ENCODE peak calls at places on chromosomes 3 and 15, in four cellular contexts. Q, A, M and E are unnamed samples.

GRCh38 chr3:180804871-180805430 is 107.5 kb upstream of the FXR1 start:
- DNase-seq in Q (no peak), A (peak), M (no peak), E (peak)

GRCh38 chr3:13484861-13485590 is 4.9 kb downstream of the HDAC11 start:
- DNase-seq in Q (no peak), A (peak), M (peak), E (no peak)

GRCh38 chr3:76824658-76825310 is 215.1 kb upstream of the ROBO2 start:
- DNase-seq in Q (no peak), A (no peak), M (no peak), E (peak)

GRCh38 chr3:196774191-196774820 is 34.6 kb downstream of the PAK2 start:
- DNase-seq in Q (peak), A (no peak), M (no peak), E (no peak)

GRCh38 chr3:32310918-32311839 is 72.7 kb downstream of the CMTM8 start:
- DNase-seq in Q (no peak), A (no peak), M (no peak), E (no peak)

GRCh38 chr3:131933665-131934064 is 101.1 kb downstream of the CPNE4 start:
- DNase-seq in Q (no peak), A (no peak), M (no peak), E (no peak)

GRCh38 chr15:60128000-60128376 is 123.9 kb downstream of the FOXB1 start:
- DNase-seq in Q (no peak), A (no peak), M (no peak), E (no peak)

GRCh38 chr3:39879581-39879980 is 70.2 kb downstream of the MYRIP start:
- DNase-seq in Q (no peak), A (no peak), M (no peak), E (no peak)

GRCh38 chr3:162295323-162295983 is 798.8 kb downstream of the OTOL1 start:
- DNase-seq in Q (no peak), A (peak), M (no peak), E (no peak)

GRCh38 chr3:186095584-186096061 is 13.3 kb downstream of the ETV5 start:
- DNase-seq in Q (no peak), A (no peak), M (no peak), E (no peak)

GRCh38 chr3:78516437-78516836 is 1251.4 kb downstream of the ROBO1 start:
- DNase-seq in Q (no peak), A (no peak), M (no peak), E (no peak)

GRCh38 chr3:63911395-63911900 is 735 bp downstream of the SCAANT1 start:
- DNase-seq in Q (no peak), A (no peak), M (no peak), E (no peak)

GRCh38 chr15:77588126-77588525 is 44.6 kb downstream of the LINGO1 start:
- DNase-seq in Q (no peak), A (no peak), M (no peak), E (no peak)

GRCh38 chr15:77584201-77584600 is 48.5 kb downstream of the LINGO1 start:
- DNase-seq in Q (no peak), A (no peak), M (no peak), E (peak)

GRCh38 chr15:77581896-77582569 is 50.7 kb downstream of the LINGO1 start:
- DNase-seq in Q (no peak), A (no peak), M (no peak), E (no peak)

GRCh38 chr15:77582763-77583162 is 49.9 kb downstream of the LINGO1 start:
- DNase-seq in Q (no peak), A (no peak), M (no peak), E (no peak)

GRCh38 chr15:77584691-77585090 is 48.0 kb downstream of the LINGO1 start:
- DNase-seq in Q (no peak), A (no peak), M (no peak), E (no peak)
- TF ChIP-seq JUND in Q (no peak), A (no peak), M (no peak), E (no peak)

GRCh38 chr3:5787863-5788488 is 600.5 kb downstream of the EDEM1 start:
- DNase-seq in Q (no peak), A (no peak), M (peak), E (peak)
- TF ChIP-seq JUND in Q (no peak), A (no peak), M (no peak), E (no peak)

GRCh38 chr3:138296639-138297038 is 33.0 kb downstream of the NME9 start:
- DNase-seq in Q (no peak), A (no peak), M (no peak), E (no peak)
- TF ChIP-seq JUND in Q (no peak), A (no peak), M (no peak), E (no peak)

GRCh38 chr15:50883903-50884302 is 24.6 kb upstream of the AP4E1 start:
- DNase-seq in Q (peak), A (no peak), M (no peak), E (no peak)
- TF ChIP-seq JUND in Q (no peak), A (peak), M (no peak), E (no peak)

DNA sequence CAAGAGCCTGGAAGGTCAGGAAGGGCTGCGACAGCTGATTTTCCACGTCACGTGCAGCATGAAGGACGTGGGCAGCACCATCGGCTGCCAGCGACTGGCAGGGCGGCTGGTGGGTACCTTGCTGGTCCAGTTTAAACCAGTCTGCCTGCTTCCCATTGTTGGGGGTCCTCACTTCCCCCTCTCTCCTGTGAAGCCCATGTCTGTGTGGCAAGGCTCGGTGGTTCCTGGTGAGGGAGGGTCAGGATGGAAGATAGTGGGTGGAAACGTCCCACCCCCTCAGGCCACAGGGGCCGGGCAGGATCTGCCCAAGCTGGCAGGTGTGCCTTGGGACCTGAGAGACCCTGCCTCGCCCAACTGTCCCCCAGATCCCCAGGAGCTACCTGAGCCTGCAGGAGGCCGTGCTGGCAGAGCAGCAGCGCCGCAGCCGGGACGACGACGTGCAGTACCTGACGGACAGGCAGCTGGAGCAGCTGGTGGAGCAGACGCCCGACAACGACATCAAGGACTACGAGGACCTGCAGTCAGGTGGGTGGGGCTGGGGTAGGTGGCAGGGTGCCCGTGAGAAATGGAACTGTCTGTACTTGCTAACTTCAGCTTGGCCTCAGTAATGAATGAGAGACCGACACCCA is 108.2 kb downstream of the LRRK1 start:
- DNase-seq in Q (no peak), A (no peak), M (no peak), E (no peak)
- TF ChIP-seq JUND in Q (no peak), A (no peak), M (no peak), E (no peak)

DNA sequence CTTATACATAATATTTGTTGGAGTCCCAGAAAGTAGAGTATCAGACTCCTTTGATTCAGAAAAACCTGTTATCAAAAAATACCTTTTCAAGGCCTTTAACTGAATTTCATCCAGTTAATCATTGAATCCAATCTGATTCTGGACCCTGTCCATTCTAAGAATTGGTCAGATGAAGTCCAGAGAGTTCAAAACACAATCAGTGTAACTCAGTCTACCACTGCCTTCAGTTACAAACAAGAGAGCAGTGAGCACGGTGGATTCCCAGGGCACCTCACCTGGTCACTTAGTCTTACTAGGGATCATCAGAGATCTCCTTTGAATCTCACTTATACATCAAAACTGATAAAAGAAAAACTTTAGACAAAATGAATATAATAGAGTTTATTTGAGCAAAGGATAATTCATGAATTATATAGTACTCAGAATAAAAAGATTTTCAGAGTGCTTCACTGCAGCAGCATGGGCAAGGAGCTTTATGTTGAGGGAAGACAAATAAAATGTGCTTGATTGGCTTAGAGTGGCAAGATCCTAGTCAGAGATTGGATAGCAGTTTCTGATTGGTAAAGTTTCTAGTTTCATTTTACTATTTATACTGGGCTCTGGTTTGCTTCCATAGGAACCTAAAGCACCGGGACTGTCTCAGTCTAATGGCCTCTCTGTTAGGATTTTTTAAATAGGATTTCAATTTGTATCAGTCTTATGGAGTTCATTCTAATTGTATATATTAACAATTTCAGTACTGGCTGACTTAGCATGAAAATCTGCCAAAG is 474.9 kb upstream of the GOLIM4 start:
- DNase-seq in Q (no peak), A (no peak), M (no peak), E (peak)
- TF ChIP-seq JUND in Q (no peak), A (no peak), M (no peak), E (no peak)

GRCh38 chr3:71400986-71401451 is 182.5 kb downstream of the FOXP1 start:
- DNase-seq in Q (no peak), A (no peak), M (peak), E (no peak)

GRCh38 chr3:71395927-71396695 is 187.4 kb downstream of the FOXP1 start:
- DNase-seq in Q (no peak), A (no peak), M (no peak), E (peak)

GRCh38 chr3:71397046-71397445 is 186.5 kb downstream of the FOXP1 start:
- DNase-seq in Q (no peak), A (peak), M (peak), E (no peak)

GRCh38 chr3:71399478-71399877 is 184.1 kb downstream of the FOXP1 start:
- DNase-seq in Q (no peak), A (no peak), M (no peak), E (no peak)

DNA sequence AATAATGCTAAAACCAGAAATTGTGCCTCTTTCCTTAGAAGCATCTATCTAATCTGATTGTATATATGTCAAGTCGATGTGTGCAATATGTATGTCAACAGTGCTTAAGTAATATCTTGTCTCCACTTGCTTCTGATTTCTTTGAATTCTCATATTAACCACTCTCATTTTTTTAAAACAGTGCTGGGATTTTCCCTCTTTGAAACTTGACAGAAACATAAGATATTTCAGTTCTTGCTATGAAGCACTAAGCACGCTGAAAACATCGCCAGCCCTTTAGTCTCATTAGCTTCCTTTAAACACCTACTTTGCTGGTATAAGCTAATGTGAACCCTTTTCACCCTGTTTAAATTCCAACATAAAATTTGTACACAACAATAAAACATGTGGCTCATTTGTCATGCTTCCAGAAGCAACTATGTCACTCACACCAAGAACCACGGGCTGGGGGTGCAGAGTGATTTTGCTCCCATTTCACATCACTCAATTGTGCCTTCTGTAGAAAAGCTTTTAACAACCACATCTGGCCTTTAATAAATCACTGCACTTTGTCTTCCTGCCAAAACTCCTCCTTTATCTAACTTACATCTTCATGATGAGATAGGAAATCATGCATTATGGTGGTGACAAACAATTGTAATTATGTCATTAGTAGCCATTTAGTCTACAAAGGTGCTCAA is 185.2 kb downstream of the FOXP1 start:
- DNase-seq in Q (no peak), A (no peak), M (peak), E (no peak)
- TF ChIP-seq JUND in Q (no peak), A (no peak), M (peak), E (no peak)